ENCODE peak calls at places on chromosomes 1 and 21, in four cellular contexts. One of them, this sample, is unnamed.

GRCh38 chr21:45012661-45013270 is 61.6 kb upstream of the ADARB1 start:
- DNase-seq in ascending aorta: no peak
- DNase-seq in activated CD8-positive, alpha-beta memory T cell treated with anti-CD3 and anti-CD28 coated beads for 4 hours: no peak
- DNase-seq in dorsolateral prefrontal cortex: no peak
- DNase-seq in this sample: no peak

GRCh38 chr1:188089461-188089860 is 1260.7 kb downstream of the PLA2G4A start:
- DNase-seq in ascending aorta: no peak
- DNase-seq in activated CD8-positive, alpha-beta memory T cell treated with anti-CD3 and anti-CD28 coated beads for 4 hours: no peak
- DNase-seq in dorsolateral prefrontal cortex: no peak
- DNase-seq in this sample: no peak

GRCh38 chr1:182707116-182707515 is 22.7 kb upstream of the RGS8 start:
- DNase-seq in ascending aorta: no peak
- DNase-seq in activated CD8-positive, alpha-beta memory T cell treated with anti-CD3 and anti-CD28 coated beads for 4 hours: no peak
- DNase-seq in dorsolateral prefrontal cortex: no peak
- DNase-seq in this sample: no peak

GRCh38 chr21:35206141-35207125 is 157.3 kb upstream of the RUNX1 start:
- DNase-seq in ascending aorta: no peak
- DNase-seq in activated CD8-positive, alpha-beta memory T cell treated with anti-CD3 and anti-CD28 coated beads for 4 hours: no peak
- DNase-seq in dorsolateral prefrontal cortex: no peak
- DNase-seq in this sample: no peak

GRCh38 chr1:151130837-151131586 is 15.4 kb downstream of the SEMA6C start:
- DNase-seq in ascending aorta: peak
- DNase-seq in activated CD8-positive, alpha-beta memory T cell treated with anti-CD3 and anti-CD28 coated beads for 4 hours: peak
- DNase-seq in dorsolateral prefrontal cortex: peak
- DNase-seq in this sample: no peak

GRCh38 chr1:159089184-159089791 is 12.7 kb upstream of the AIM2 start:
- DNase-seq in ascending aorta: no peak
- DNase-seq in activated CD8-positive, alpha-beta memory T cell treated with anti-CD3 and anti-CD28 coated beads for 4 hours: no peak
- DNase-seq in dorsolateral prefrontal cortex: no peak
- DNase-seq in this sample: no peak

GRCh38 chr1:201740086-201740541 is 88.8 kb upstream of the IPO9 start:
- DNase-seq in ascending aorta: no peak
- DNase-seq in activated CD8-positive, alpha-beta memory T cell treated with anti-CD3 and anti-CD28 coated beads for 4 hours: no peak
- DNase-seq in dorsolateral prefrontal cortex: no peak
- DNase-seq in this sample: no peak

GRCh38 chr1:27689423-27690173 is 17.6 kb upstream of the IFI6 start:
- DNase-seq in ascending aorta: no peak
- DNase-seq in activated CD8-positive, alpha-beta memory T cell treated with anti-CD3 and anti-CD28 coated beads for 4 hours: no peak
- DNase-seq in dorsolateral prefrontal cortex: no peak
- DNase-seq in this sample: no peak

GRCh38 chr21:45865106-45865835 is 116.3 kb upstream of the COL6A1 start:
- DNase-seq in ascending aorta: peak
- DNase-seq in activated CD8-positive, alpha-beta memory T cell treated with anti-CD3 and anti-CD28 coated beads for 4 hours: no peak
- DNase-seq in dorsolateral prefrontal cortex: no peak
- DNase-seq in this sample: no peak

GRCh38 chr1:84653130-84653680 is 37.1 kb downstream of the SSX2IP start:
- DNase-seq in ascending aorta: no peak
- DNase-seq in activated CD8-positive, alpha-beta memory T cell treated with anti-CD3 and anti-CD28 coated beads for 4 hours: no peak
- DNase-seq in dorsolateral prefrontal cortex: no peak
- DNase-seq in this sample: no peak

GRCh38 chr1:223207293-223208066 is 64.4 kb upstream of the TLR5 start:
- DNase-seq in ascending aorta: no peak
- DNase-seq in activated CD8-positive, alpha-beta memory T cell treated with anti-CD3 and anti-CD28 coated beads for 4 hours: no peak
- DNase-seq in dorsolateral prefrontal cortex: no peak
- DNase-seq in this sample: no peak

GRCh38 chr1:46171872-46172271 is 3.0 kb upstream of the TSPAN1 start:
- DNase-seq in ascending aorta: no peak
- DNase-seq in activated CD8-positive, alpha-beta memory T cell treated with anti-CD3 and anti-CD28 coated beads for 4 hours: no peak
- DNase-seq in dorsolateral prefrontal cortex: no peak
- DNase-seq in this sample: no peak

GRCh38 chr1:78340006-78340405 is 150.8 kb upstream of the PTGFR start:
- DNase-seq in ascending aorta: no peak
- DNase-seq in activated CD8-positive, alpha-beta memory T cell treated with anti-CD3 and anti-CD28 coated beads for 4 hours: no peak
- DNase-seq in dorsolateral prefrontal cortex: no peak
- DNase-seq in this sample: no peak

GRCh38 chr1:199404976-199405375 is 622.5 kb upstream of the NR5A2 start:
- DNase-seq in ascending aorta: no peak
- DNase-seq in activated CD8-positive, alpha-beta memory T cell treated with anti-CD3 and anti-CD28 coated beads for 4 hours: no peak
- DNase-seq in dorsolateral prefrontal cortex: no peak
- DNase-seq in this sample: no peak

GRCh38 chr1:183780757-183781156 is 24.2 kb upstream of the RGL1 start:
- DNase-seq in ascending aorta: no peak
- DNase-seq in activated CD8-positive, alpha-beta memory T cell treated with anti-CD3 and anti-CD28 coated beads for 4 hours: no peak
- DNase-seq in dorsolateral prefrontal cortex: no peak
- DNase-seq in this sample: no peak

GRCh38 chr1:50441183-50441582 is 17.9 kb upstream of the DMRTA2 start:
- DNase-seq in ascending aorta: no peak
- DNase-seq in activated CD8-positive, alpha-beta memory T cell treated with anti-CD3 and anti-CD28 coated beads for 4 hours: no peak
- DNase-seq in dorsolateral prefrontal cortex: no peak
- DNase-seq in this sample: no peak

GRCh38 chr1:212162635-212163034 is 122.6 kb upstream of the PPP2R5A start:
- DNase-seq in ascending aorta: no peak
- DNase-seq in activated CD8-positive, alpha-beta memory T cell treated with anti-CD3 and anti-CD28 coated beads for 4 hours: no peak
- DNase-seq in dorsolateral prefrontal cortex: no peak
- DNase-seq in this sample: no peak

GRCh38 chr1:185144233-185144632 is 12.5 kb downstream of the TRMT1L start:
- DNase-seq in ascending aorta: no peak
- DNase-seq in activated CD8-positive, alpha-beta memory T cell treated with anti-CD3 and anti-CD28 coated beads for 4 hours: no peak
- DNase-seq in dorsolateral prefrontal cortex: no peak
- DNase-seq in this sample: no peak

GRCh38 chr1:55277377-55278130 is 62.4 kb upstream of the USP24 start:
- DNase-seq in ascending aorta: peak
- DNase-seq in activated CD8-positive, alpha-beta memory T cell treated with anti-CD3 and anti-CD28 coated beads for 4 hours: peak
- DNase-seq in dorsolateral prefrontal cortex: peak
- DNase-seq in this sample: no peak

GRCh38 chr21:45093064-45093532 is 18.7 kb downstream of the ADARB1 start:
- DNase-seq in ascending aorta: no peak
- DNase-seq in activated CD8-positive, alpha-beta memory T cell treated with anti-CD3 and anti-CD28 coated beads for 4 hours: no peak
- DNase-seq in dorsolateral prefrontal cortex: no peak
- DNase-seq in this sample: no peak

GRCh38 chr21:44449473-44450363 is 5.6 kb upstream of the LRRC3 start:
- DNase-seq in ascending aorta: no peak
- DNase-seq in activated CD8-positive, alpha-beta memory T cell treated with anti-CD3 and anti-CD28 coated beads for 4 hours: no peak
- DNase-seq in dorsolateral prefrontal cortex: no peak
- DNase-seq in this sample: no peak

GRCh38 chr1:43933386-43934278 is at the start of gene ARTN:
- DNase-seq in ascending aorta: no peak
- DNase-seq in activated CD8-positive, alpha-beta memory T cell treated with anti-CD3 and anti-CD28 coated beads for 4 hours: no peak
- DNase-seq in dorsolateral prefrontal cortex: no peak
- DNase-seq in this sample: no peak

GRCh38 chr1:166080277-166080964 is 86.4 kb downstream of the FAM78B start:
- DNase-seq in ascending aorta: no peak
- DNase-seq in activated CD8-positive, alpha-beta memory T cell treated with anti-CD3 and anti-CD28 coated beads for 4 hours: no peak
- DNase-seq in dorsolateral prefrontal cortex: no peak
- DNase-seq in this sample: no peak

GRCh38 chr1:181743878-181744312 is 260.6 kb downstream of the CACNA1E start:
- DNase-seq in ascending aorta: no peak
- DNase-seq in activated CD8-positive, alpha-beta memory T cell treated with anti-CD3 and anti-CD28 coated beads for 4 hours: no peak
- DNase-seq in dorsolateral prefrontal cortex: no peak
- DNase-seq in this sample: no peak

GRCh38 chr1:152954436-152954835 is 7.4 kb downstream of the SPRR5 start:
- DNase-seq in ascending aorta: no peak
- DNase-seq in activated CD8-positive, alpha-beta memory T cell treated with anti-CD3 and anti-CD28 coated beads for 4 hours: no peak
- DNase-seq in dorsolateral prefrontal cortex: no peak
- DNase-seq in this sample: no peak

GRCh38 chr1:180168786-180169640 is 14.3 kb downstream of the QSOX1 start:
- DNase-seq in ascending aorta: no peak
- DNase-seq in activated CD8-positive, alpha-beta memory T cell treated with anti-CD3 and anti-CD28 coated beads for 4 hours: no peak
- DNase-seq in dorsolateral prefrontal cortex: no peak
- DNase-seq in this sample: no peak

GRCh38 chr21:28754127-28754611 is 238.5 kb downstream of the LTN1 start:
- DNase-seq in ascending aorta: peak
- DNase-seq in activated CD8-positive, alpha-beta memory T cell treated with anti-CD3 and anti-CD28 coated beads for 4 hours: no peak
- DNase-seq in dorsolateral prefrontal cortex: no peak
- DNase-seq in this sample: no peak

GRCh38 chr1:1432951-1433803 is 2.3 kb upstream of the VWA1 start:
- DNase-seq in ascending aorta: no peak
- DNase-seq in activated CD8-positive, alpha-beta memory T cell treated with anti-CD3 and anti-CD28 coated beads for 4 hours: no peak
- DNase-seq in dorsolateral prefrontal cortex: peak
- DNase-seq in this sample: no peak

GRCh38 chr1:16248603-16249534 is 11.9 kb upstream of the CPLANE2 start:
- DNase-seq in ascending aorta: peak
- DNase-seq in activated CD8-positive, alpha-beta memory T cell treated with anti-CD3 and anti-CD28 coated beads for 4 hours: no peak
- DNase-seq in dorsolateral prefrontal cortex: peak
- DNase-seq in this sample: no peak

GRCh38 chr1:92872719-92873118 is 40.9 kb downstream of the RPL5 start:
- DNase-seq in ascending aorta: no peak
- DNase-seq in activated CD8-positive, alpha-beta memory T cell treated with anti-CD3 and anti-CD28 coated beads for 4 hours: no peak
- DNase-seq in dorsolateral prefrontal cortex: no peak
- DNase-seq in this sample: no peak

GRCh38 chr1:21633992-21634475 is 35.1 kb downstream of the RAP1GAP start:
- DNase-seq in ascending aorta: no peak
- DNase-seq in activated CD8-positive, alpha-beta memory T cell treated with anti-CD3 and anti-CD28 coated beads for 4 hours: no peak
- DNase-seq in dorsolateral prefrontal cortex: no peak
- DNase-seq in this sample: no peak

GRCh38 chr1:55071477-55071876 is 32.1 kb downstream of the PCSK9 start:
- DNase-seq in ascending aorta: no peak
- DNase-seq in activated CD8-positive, alpha-beta memory T cell treated with anti-CD3 and anti-CD28 coated beads for 4 hours: no peak
- DNase-seq in dorsolateral prefrontal cortex: no peak
- DNase-seq in this sample: no peak

GRCh38 chr1:171784779-171785178 is 3.3 kb downstream of the METTL13 start:
- DNase-seq in ascending aorta: no peak
- DNase-seq in activated CD8-positive, alpha-beta memory T cell treated with anti-CD3 and anti-CD28 coated beads for 4 hours: no peak
- DNase-seq in dorsolateral prefrontal cortex: no peak
- DNase-seq in this sample: no peak

GRCh38 chr1:24022611-24023359 is 42.7 kb upstream of the SRSF10 start:
- DNase-seq in ascending aorta: peak
- DNase-seq in activated CD8-positive, alpha-beta memory T cell treated with anti-CD3 and anti-CD28 coated beads for 4 hours: no peak
- DNase-seq in dorsolateral prefrontal cortex: no peak
- DNase-seq in this sample: no peak

GRCh38 chr1:167819849-167820683 is 93.9 kb downstream of the ADCY10 start:
- DNase-seq in ascending aorta: peak
- DNase-seq in activated CD8-positive, alpha-beta memory T cell treated with anti-CD3 and anti-CD28 coated beads for 4 hours: no peak
- DNase-seq in dorsolateral prefrontal cortex: peak
- DNase-seq in this sample: no peak

GRCh38 chr1:3237994-3238704 is 169.1 kb downstream of the PRDM16 start:
- DNase-seq in ascending aorta: peak
- DNase-seq in activated CD8-positive, alpha-beta memory T cell treated with anti-CD3 and anti-CD28 coated beads for 4 hours: no peak
- DNase-seq in dorsolateral prefrontal cortex: no peak
- DNase-seq in this sample: no peak

GRCh38 chr1:197841828-197842573 is 60.4 kb upstream of the C1orf53 start:
- DNase-seq in ascending aorta: no peak
- DNase-seq in activated CD8-positive, alpha-beta memory T cell treated with anti-CD3 and anti-CD28 coated beads for 4 hours: no peak
- DNase-seq in dorsolateral prefrontal cortex: no peak
- DNase-seq in this sample: no peak

GRCh38 chr1:115718011-115718754 is 50.3 kb downstream of the CASQ2 start:
- DNase-seq in ascending aorta: no peak
- DNase-seq in activated CD8-positive, alpha-beta memory T cell treated with anti-CD3 and anti-CD28 coated beads for 4 hours: no peak
- DNase-seq in dorsolateral prefrontal cortex: no peak
- DNase-seq in this sample: no peak

This sample was measured in cortex of kidney.